ENCODE peak calls at places on chromosomes 12 and 14, in nine cellular contexts. B is A549, X is upper lobe of left lung, I is HepG2, Y is transverse colon, C is H1, H is stomach, Q is K562, L is ovary. R is an unnamed sample.

GRCh38 chr14:51859136-51859535 is 1.3 kb upstream of the GNG2 start:
- DNase-seq in I (no peak), L (no peak), B (no peak), H (no peak), X (no peak), C (no peak), Q (no peak), Y (no peak), R (no peak)

GRCh38 chr12:52372216-52373154 is 5.2 kb upstream of the KRT85 start:
- DNase-seq in Q (peak), B (peak), L (peak), H (peak), Y (peak), I (peak), C (peak), X (peak), R (peak)

GRCh38 chr12:105861232-105861631 is 277.5 kb downstream of the NUAK1 start:
- DNase-seq in X (no peak), C (no peak), Y (no peak), I (no peak), H (no peak), Q (no peak), B (no peak), L (no peak), R (no peak)

GRCh38 chr14:90666571-90666970 is 149.7 kb downstream of the TTC7B start:
- DNase-seq in B (no peak), Y (no peak), L (no peak), I (no peak), H (no peak), X (no peak), Q (no peak), C (no peak), R (no peak)

GRCh38 chr12:27123642-27124041 is 41.3 kb upstream of the C12orf71 start:
- DNase-seq in B (peak), Q (peak), I (peak), H (no peak), L (no peak), X (no peak), C (no peak), Y (no peak), R (no peak)

GRCh38 chr14:64979336-64980074 is 7.2 kb upstream of the FNTB start:
- DNase-seq in Q (no peak), L (no peak), H (no peak), I (no peak), Y (no peak), B (no peak), C (no peak), X (no peak), R (no peak)

GRCh38 chr14:62445570-62445969 is 599.7 kb downstream of the KCNH5 start:
- DNase-seq in B (no peak), Y (no peak), L (no peak), C (peak), Q (no peak), H (no peak), I (no peak), X (no peak), R (no peak)

GRCh38 chr14:96090441-96091148 is 51.4 kb downstream of the C14orf132 start:
- DNase-seq in C (no peak), I (no peak), Y (peak), B (no peak), X (peak), Q (no peak), H (no peak), L (peak), R (no peak)

GRCh38 chr12:15848606-15849005 is 33.6 kb upstream of the STRAP start:
- DNase-seq in H (no peak), Q (no peak), C (no peak), Y (no peak), L (no peak), X (no peak), B (no peak), I (no peak), R (no peak)

GRCh38 chr12:6104027-6104426 is 20.4 kb downstream of the VWF start:
- DNase-seq in L (no peak), X (no peak), B (no peak), Y (no peak), H (no peak), Q (no peak), C (no peak), I (no peak), R (no peak)

GRCh38 chr12:131589231-131589902 is 121.5 kb upstream of the SFSWAP start:
- DNase-seq in B (no peak), L (no peak), H (no peak), C (no peak), I (no peak), Q (no peak), X (no peak), Y (no peak), R (no peak)

GRCh38 chr14:38121280-38121679 is 86.4 kb upstream of the SSTR1 start:
- DNase-seq in I (no peak), Y (no peak), H (no peak), C (no peak), Q (no peak), X (no peak), L (no peak), B (no peak), R (no peak)

GRCh38 chr12:105590571-105590970 is 260.1 kb downstream of the C12orf75 start:
- DNase-seq in I (no peak), B (no peak), X (no peak), L (no peak), Q (no peak), C (no peak), H (no peak), Y (no peak), R (no peak)

GRCh38 chr12:90013409-90013808 is 304.8 kb upstream of the ATP2B1 start:
- DNase-seq in H (no peak), I (no peak), X (no peak), Y (no peak), Q (no peak), C (no peak), L (no peak), B (no peak), R (no peak)

GRCh38 chr14:76696791-76697190 is 64.5 kb upstream of the VASH1 start:
- DNase-seq in X (no peak), Y (no peak), H (no peak), B (no peak), Q (no peak), L (no peak), I (no peak), C (no peak), R (peak)

GRCh38 chr12:13547283-13547682 is 350.8 kb downstream of the EMP1 start:
- DNase-seq in C (no peak), L (no peak), Q (no peak), H (no peak), B (no peak), I (no peak), Y (no peak), X (no peak), R (no peak)

GRCh38 chr12:115960-116915 is 49.7 kb downstream of the IQSEC3 start:
- DNase-seq in I (no peak), B (no peak), Q (no peak), L (no peak), C (no peak), X (no peak), H (no peak), Y (no peak), R (no peak)

GRCh38 chr12:92968201-92968813 is 39.2 kb upstream of the EEA1 start:
- DNase-seq in L (no peak), X (no peak), C (no peak), I (no peak), Y (no peak), B (no peak), Q (no peak), H (no peak), R (no peak)

GRCh38 chr12:41724216-41724615 is 420.5 kb downstream of the GXYLT1 start:
- DNase-seq in C (no peak), X (no peak), Y (no peak), B (no peak), H (no peak), L (no peak), Q (no peak), I (no peak), R (no peak)

GRCh38 chr14:103118019-103118662 is 5.1 kb upstream of the TNFAIP2 start:
- DNase-seq in Y (peak), Q (no peak), L (peak), H (no peak), I (no peak), B (no peak), C (no peak), X (peak), R (peak)

GRCh38 chr14:92754956-92755355 is 6.5 kb upstream of the LGMN start:
- DNase-seq in Q (no peak), H (no peak), C (no peak), B (no peak), L (no peak), Y (no peak), X (peak), I (peak), R (no peak)

GRCh38 chr14:50049703-50050102 is 66.7 kb downstream of the VCPKMT start:
- DNase-seq in Y (no peak), H (no peak), X (no peak), B (no peak), C (no peak), Q (no peak), I (no peak), L (no peak), R (no peak)

GRCh38 chr12:25438638-25439037 is 114.4 kb downstream of the LMNTD1 start:
- DNase-seq in I (no peak), X (no peak), Q (no peak), H (no peak), L (no peak), B (no peak), C (no peak), Y (no peak), R (no peak)

GRCh38 chr12:57993030-57993429 is 51.7 kb downstream of the ATP23 start:
- DNase-seq in Y (no peak), C (no peak), I (no peak), L (no peak), H (no peak), B (peak), X (no peak), Q (no peak), R (no peak)

GRCh38 chr14:71416392-71416791 is 509.1 kb downstream of the PCNX1 start:
- DNase-seq in Y (no peak), L (no peak), C (no peak), Q (no peak), I (no peak), B (no peak), H (no peak), X (no peak), R (no peak)

GRCh38 chr14:71418591-71419245 is 511.5 kb downstream of the PCNX1 start:
- DNase-seq in X (no peak), Y (no peak), Q (no peak), L (no peak), I (no peak), C (no peak), B (no peak), H (no peak), R (no peak)

GRCh38 chr14:71414631-71415403 is 507.6 kb downstream of the PCNX1 start:
- DNase-seq in H (no peak), C (no peak), X (no peak), L (no peak), I (no peak), B (no peak), Q (no peak), Y (no peak), R (no peak)

GRCh38 chr14:71411766-71412165 is 504.5 kb downstream of the PCNX1 start:
- DNase-seq in L (no peak), H (no peak), B (no peak), I (no peak), Y (no peak), X (no peak), C (no peak), Q (no peak), R (no peak)

DNA sequence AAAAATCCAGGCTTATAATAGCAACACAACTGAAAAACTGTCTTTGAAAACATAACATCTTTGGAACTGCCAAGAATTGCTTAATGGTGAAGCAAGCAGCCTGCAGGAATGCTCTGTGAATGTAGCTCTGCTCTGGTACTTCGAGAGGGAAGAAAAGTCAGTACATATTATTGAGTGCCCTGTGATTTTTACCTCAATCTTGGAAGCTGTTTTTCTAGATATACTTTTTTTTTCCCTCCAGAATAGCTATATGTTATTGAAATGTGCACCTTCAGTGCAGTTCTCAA is 508.1 kb downstream of the PCNX1 start:
- DNase-seq in L (no peak), C (no peak), X (no peak), I (no peak), Q (no peak), Y (no peak), H (no peak), B (no peak), R (no peak)
- H3K27ac ChIP-seq in L (no peak), C (no peak), X (no peak), I (no peak), Q (no peak), Y (no peak), H (no peak), B (no peak), R (no peak)

DNA sequence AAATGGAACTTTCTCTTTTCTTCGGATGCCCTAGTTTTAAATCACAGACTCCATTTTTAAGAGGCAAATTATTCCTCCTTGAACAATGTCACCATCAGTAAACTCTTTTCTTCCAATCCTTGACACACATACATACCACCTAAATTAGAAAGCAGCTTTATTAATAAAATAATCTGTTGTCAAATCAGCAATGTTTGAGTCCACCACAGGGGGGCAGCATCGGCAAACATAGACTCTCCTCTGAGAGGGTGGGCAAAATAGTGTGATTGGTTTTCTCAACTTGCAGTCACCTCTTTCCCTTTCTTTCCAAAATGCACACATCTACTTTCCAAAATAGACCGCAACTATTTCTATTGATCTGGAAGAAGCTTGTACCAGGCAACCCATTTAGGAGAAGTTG is 438.4 kb upstream of the OR4E1 start:
- DNase-seq in X (no peak), Y (no peak), C (no peak), B (no peak), I (peak), Q (peak), L (no peak), H (no peak), R (no peak)
- TF ChIP-seq CTCF in X (no peak), Y (peak), C (peak), B (peak), I (peak), Q (peak), L (no peak), H (no peak), R (peak)

GRCh38 chr12:62848418-62848817 is 86.5 kb downstream of the PPM1H start:
- DNase-seq in B (peak), Q (no peak), L (no peak), Y (no peak), I (no peak), X (no peak), C (no peak), H (no peak), R (no peak)
- TF ChIP-seq EP300 in B (no peak), Q (no peak), L (no peak), Y (no peak), I (no peak), X (no peak), C (no peak), H (no peak), R (no peak)

GRCh38 chr14:53516261-53516774 is 363.2 kb upstream of the DDHD1 start:
- DNase-seq in L (no peak), C (no peak), X (no peak), I (no peak), B (no peak), Y (no peak), Q (no peak), H (no peak), R (no peak)
- H3K27ac ChIP-seq in L (no peak), C (no peak), X (no peak), I (no peak), B (no peak), Y (peak), Q (no peak), H (no peak), R (no peak)

GRCh38 chr12:63029676-63030075 is 94.7 kb upstream of the PPM1H start:
- DNase-seq in Q (no peak), X (no peak), I (no peak), C (no peak), L (no peak), H (no peak), B (no peak), Y (no peak), R (no peak)
- TF ChIP-seq CTCF in Q (no peak), X (no peak), I (no peak), C (no peak), L (no peak), H (no peak), B (no peak), Y (no peak), R (no peak)

DNA sequence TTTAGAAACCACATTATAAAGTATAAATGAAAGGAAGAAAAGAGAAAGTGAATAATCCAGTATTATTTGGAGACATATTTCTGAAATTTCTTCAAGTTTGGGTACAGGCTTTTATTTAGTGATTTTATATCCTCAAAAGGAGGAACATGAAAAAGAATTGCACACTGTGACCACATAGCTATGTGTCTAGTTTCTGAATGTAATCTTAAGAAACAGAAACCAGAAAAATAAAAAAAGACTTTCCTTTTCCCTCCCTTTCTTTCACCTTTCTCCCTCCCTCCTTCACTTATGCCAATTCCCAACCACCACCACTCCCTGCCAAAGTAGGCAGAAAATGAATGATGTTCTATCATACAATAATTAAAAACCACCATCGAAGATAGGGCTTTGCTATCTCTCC is 189.6 kb downstream of the PRKD1 start:
- DNase-seq in L (no peak), I (no peak), Y (no peak), B (no peak), C (no peak), X (no peak), H (no peak), Q (no peak), R (no peak)
- TF ChIP-seq EP300 in L (no peak), I (no peak), Y (no peak), B (no peak), C (no peak), X (no peak), H (no peak), Q (no peak), R (no peak)

GRCh38 chr12:120117961-120118709 is 1.6 kb upstream of the RAB35 start:
- DNase-seq in B (peak), L (no peak), C (no peak), Q (peak), H (no peak), I (peak), Y (no peak), X (no peak), R (no peak)
- H3K27ac ChIP-seq in B (peak), L (no peak), C (no peak), Q (no peak), H (peak), I (peak), Y (peak), X (peak), R (peak)

DNA sequence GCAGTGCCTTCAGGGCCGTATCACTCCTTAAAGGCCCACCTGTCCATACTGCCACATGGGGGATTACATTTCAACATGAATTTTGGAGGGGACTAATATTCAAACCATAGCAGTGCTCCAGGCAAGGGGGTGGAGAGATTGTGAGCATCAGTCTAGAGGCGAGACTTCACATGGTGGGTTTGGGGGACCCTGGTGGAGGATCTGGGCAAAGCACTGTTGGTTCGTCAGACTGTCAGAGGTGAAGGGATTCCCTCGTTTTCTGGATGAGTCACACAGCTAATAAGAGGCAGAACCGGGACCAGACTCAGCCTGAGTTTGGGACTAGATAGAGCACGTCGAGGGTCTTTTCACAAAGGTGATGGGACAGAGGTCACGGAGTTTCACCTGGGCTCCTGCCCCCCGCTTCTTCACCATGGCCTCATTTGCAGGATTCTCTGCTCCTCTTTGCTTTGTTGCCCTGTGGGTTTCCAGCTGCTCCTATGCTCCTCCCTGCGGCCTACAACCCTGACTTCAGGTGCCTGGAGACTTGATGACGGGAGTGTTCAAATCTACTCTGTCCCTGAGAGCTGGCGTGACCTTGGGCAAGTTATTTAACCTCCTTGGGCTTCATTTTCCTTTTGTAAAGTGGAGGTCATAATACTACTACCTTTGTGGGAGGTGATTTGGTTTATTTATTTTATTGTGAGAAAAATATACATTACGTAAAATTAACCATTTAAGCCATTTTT is 41.5 kb downstream of the TEAD4 start:
- DNase-seq in I (peak), C (no peak), Q (peak), H (no peak), B (peak), Y (no peak), X (no peak), L (no peak), R (no peak)
- TF ChIP-seq CTCF in I (peak), C (no peak), Q (peak), H (no peak), B (no peak), Y (no peak), X (no peak), L (no peak), R (no peak)

DNA sequence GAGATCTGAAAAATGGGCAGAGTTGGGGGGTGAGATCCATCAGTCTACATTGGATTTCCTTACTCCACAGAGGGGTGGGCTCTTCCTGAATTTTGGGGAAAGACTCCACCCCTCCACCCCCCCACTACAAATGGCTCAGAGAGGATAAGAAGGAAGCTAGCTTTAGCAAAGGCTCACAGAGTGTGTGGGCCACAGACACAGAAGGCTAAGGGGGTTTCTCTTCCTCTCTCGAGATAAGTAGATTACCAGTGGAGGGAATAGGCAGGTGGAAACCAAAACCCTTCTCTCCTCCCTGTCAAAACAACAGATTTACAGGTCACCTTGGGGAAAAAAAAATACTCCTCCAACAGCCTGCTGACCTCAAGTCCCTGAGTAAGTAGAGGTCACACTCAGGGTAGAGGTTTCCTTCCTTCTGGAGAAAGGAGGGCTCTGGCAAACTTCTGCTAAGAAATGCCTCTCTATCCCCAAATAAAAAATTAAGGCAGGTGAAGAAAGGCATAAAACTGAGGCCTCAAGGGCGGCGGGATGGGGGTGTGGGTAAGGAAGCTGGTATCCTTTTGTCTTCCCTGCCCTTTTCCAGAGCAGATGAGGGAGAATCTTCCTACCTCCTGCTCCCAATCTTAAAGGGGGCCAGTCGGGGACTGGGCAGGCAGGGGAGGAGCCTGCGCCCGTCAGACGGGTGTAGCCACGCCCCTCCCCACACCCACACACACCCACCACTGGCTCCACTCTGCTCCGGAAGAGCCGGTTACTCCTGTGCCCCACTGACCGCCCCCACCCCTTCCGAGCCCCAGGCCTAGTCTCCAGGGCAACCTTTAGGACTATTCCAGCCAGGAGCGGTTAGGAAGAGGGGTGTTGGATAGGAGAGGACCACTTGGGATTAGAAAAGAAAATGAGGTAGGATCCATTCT is 1.9 kb upstream of the BAZ2A start:
- DNase-seq in H (peak), I (peak), L (peak), C (no peak), Y (peak), B (peak), X (peak), Q (peak), R (peak)
- TF ChIP-seq EP300 in H (no peak), I (no peak), L (no peak), C (no peak), Y (no peak), B (no peak), X (no peak), Q (no peak), R (no peak)

R was measured in esophagus muscularis mucosa.